ENCODE peak calls at places on chromosomes 11 and 22, in four cellular contexts. W is stimulated activated CD4-positive, alpha-beta T cell treated with anti-CD3 and anti-CD28 coated beads, TNF-alpha, amount 100 ng/mL, for 4 hours; E is colonic mucosa; B is tibial nerve. P is an unnamed sample.

GRCh38 chr11:122095950-122096942 is 19.8 kb downstream of the BLID start:
- DNase-seq in W (no peak), E (no peak), B (no peak), P (no peak)

GRCh38 chr22:27022256-27022655 is 364.9 kb downstream of the MIAT start:
- DNase-seq in W (no peak), E (no peak), B (no peak), P (no peak)

GRCh38 chr11:118521892-118522311 is 5.4 kb upstream of the TTC36 start:
- DNase-seq in W (no peak), E (no peak), B (no peak), P (no peak)

GRCh38 chr22:49678842-49679170 is 148.9 kb downstream of the BRD1 start:
- DNase-seq in W (no peak), E (no peak), B (no peak), P (no peak)

GRCh38 chr11:33930317-33931021 is 38.6 kb upstream of the LMO2 start:
- DNase-seq in W (no peak), E (no peak), B (peak), P (no peak)

GRCh38 chr11:126489791-126490190 is 134.3 kb downstream of the ST3GAL4 start:
- DNase-seq in W (no peak), E (no peak), B (no peak), P (no peak)

GRCh38 chr11:117143390-117143789 is 697 bp upstream of the PAFAH1B2 start:
- DNase-seq in W (no peak), E (peak), B (no peak), P (no peak)

GRCh38 chr11:102010776-102011500 is 36.3 kb upstream of the CFAP300 start:
- DNase-seq in W (no peak), E (peak), B (peak), P (no peak)

GRCh38 chr11:8959546-8960166 is 4.6 kb downstream of the TMEM9B start:
- DNase-seq in W (no peak), E (peak), B (peak), P (peak)

GRCh38 chr22:27673839-27674238 is 127.7 kb downstream of the MN1 start:
- DNase-seq in W (no peak), E (no peak), B (no peak), P (no peak)

P was measured in GM18507.